ENCODE peak calls at places on chromosomes 5 and 9, in five cellular contexts. X is GM12878, G is HepG2, D is A549, L is K562. T is an unnamed sample.

GRCh38 chr5:35904443-35905132 is 33.8 kb downstream of the CAPSL start:
- ATAC-seq in G (no peak), X (peak), D (no peak), L (no peak), T (no peak)

GRCh38 chr5:142309747-142310318 is 15.0 kb downstream of the SPRY4 start:
- ATAC-seq in D (no peak), X (no peak), G (no peak), L (no peak), T (no peak)

GRCh38 chr9:130042406-130042930 is 521 bp downstream of the FNBP1 start:
- ATAC-seq in G (peak), D (peak), X (no peak), L (peak), T (peak)

GRCh38 chr5:136174021-136174659 is 18.8 kb downstream of the SMIM32 start:
- ATAC-seq in D (peak), G (peak), L (peak), X (peak), T (no peak)

GRCh38 chr9:20447291-20447690 is 175.0 kb downstream of the MLLT3 start:
- ATAC-seq in G (no peak), L (no peak), D (no peak), X (no peak), T (no peak)

GRCh38 chr5:108345541-108346171 is 36.2 kb downstream of the FBXL17 start:
- ATAC-seq in X (peak), L (peak), G (peak), D (peak), T (no peak)

GRCh38 chr9:14868772-14869583 is 41.2 kb downstream of the FREM1 start:
- ATAC-seq in D (no peak), X (no peak), G (peak), L (no peak), T (no peak)

GRCh38 chr5:88288798-88289197 is 20.2 kb upstream of the TMEM161B start:
- ATAC-seq in D (no peak), L (no peak), G (no peak), X (no peak), T (no peak)

GRCh38 chr5:132434813-132435286 is 55.7 kb downstream of the IRF1 start:
- ATAC-seq in G (peak), X (no peak), L (no peak), D (no peak), T (no peak)

GRCh38 chr5:14490309-14490711 is 91.3 kb upstream of the OTULINL start:
- ATAC-seq in D (no peak), G (no peak), X (no peak), L (no peak), T (no peak)

GRCh38 chr9:8696536-8696935 is 897.0 kb upstream of the DMAC1 start:
- ATAC-seq in L (no peak), G (no peak), X (no peak), D (no peak), T (no peak)

GRCh38 chr9:31013371-31013770 is 1371.1 kb upstream of the ACO1 start:
- ATAC-seq in L (no peak), X (no peak), D (no peak), G (no peak), T (no peak)

GRCh38 chr5:12586406-12586805 is 682.2 kb upstream of the CTNND2 start:
- ATAC-seq in D (no peak), L (no peak), X (no peak), G (no peak), T (no peak)

GRCh38 chr5:64790210-64790609 is 21.5 kb downstream of the CWC27 start:
- ATAC-seq in G (no peak), X (no peak), L (no peak), D (no peak), T (no peak)

GRCh38 chr9:87336914-87337333 is 160.7 kb upstream of the DAPK1 start:
- ATAC-seq in D (peak), X (peak), G (peak), L (peak), T (peak)

GRCh38 chr9:86721843-86722705 is 225.2 kb downstream of the GAS1 start:
- ATAC-seq in L (no peak), D (no peak), X (no peak), G (no peak), T (peak)

GRCh38 chr5:125412051-125412560 is 665.7 kb upstream of the ZNF608 start:
- ATAC-seq in D (no peak), L (no peak), X (peak), G (no peak), T (no peak)

GRCh38 chr5:132528866-132529634 is 14.3 kb downstream of the IL5 start:
- ATAC-seq in G (no peak), D (no peak), X (no peak), L (peak), T (no peak)

GRCh38 chr5:77282337-77283027 is 72.0 kb downstream of the PDE8B start:
- ATAC-seq in G (peak), L (no peak), D (peak), X (no peak), T (peak)

GRCh38 chr5:178196986-178197385 is 7.3 kb upstream of the HNRNPAB start:
- ATAC-seq in G (peak), L (peak), D (peak), X (peak), T (no peak)

GRCh38 chr5:80127037-80127642 is 92.0 kb downstream of the THBS4 start:
- ATAC-seq in X (peak), L (no peak), D (no peak), G (no peak), T (peak)

GRCh38 chr9:99432075-99432474 is 210.0 kb downstream of the SEC61B start:
- ATAC-seq in G (no peak), X (no peak), L (no peak), D (no peak), T (no peak)

GRCh38 chr5:139517683-139518564 is 35.4 kb upstream of the STING1 start:
- ATAC-seq in G (peak), X (peak), D (peak), L (peak), T (peak)
- TF ChIP-seq EP300 in G (no peak), X (no peak), D (no peak), L (peak), T (no peak)

GRCh38 chr9:5978523-5978922 is 36.9 kb downstream of the RANBP6 start:
- ATAC-seq in G (no peak), X (no peak), D (no peak), L (no peak), T (no peak)
- TF ChIP-seq EP300 in G (no peak), X (no peak), D (no peak), L (no peak), T (no peak)

GRCh38 chr5:172775326-172776234 is 4.6 kb upstream of the DUSP1 start:
- ATAC-seq in L (no peak), X (no peak), D (peak), G (peak), T (peak)
- TF ChIP-seq EP300 in L (no peak), X (no peak), D (peak), G (peak), T (peak)

GRCh38 chr9:13491493-13492424 is 212.3 kb upstream of the MPDZ start:
- ATAC-seq in X (no peak), L (no peak), G (no peak), D (no peak), T (no peak)

GRCh38 chr9:13493697-13494096 is 214.2 kb upstream of the MPDZ start:
- ATAC-seq in L (no peak), D (no peak), G (no peak), X (no peak), T (peak)

GRCh38 chr9:13487498-13487897 is 208.0 kb upstream of the MPDZ start:
- ATAC-seq in G (no peak), X (no peak), L (no peak), D (no peak), T (no peak)

GRCh38 chr9:13487936-13488335 is 208.4 kb upstream of the MPDZ start:
- ATAC-seq in L (no peak), G (no peak), X (no peak), D (no peak), T (no peak)

DNA sequence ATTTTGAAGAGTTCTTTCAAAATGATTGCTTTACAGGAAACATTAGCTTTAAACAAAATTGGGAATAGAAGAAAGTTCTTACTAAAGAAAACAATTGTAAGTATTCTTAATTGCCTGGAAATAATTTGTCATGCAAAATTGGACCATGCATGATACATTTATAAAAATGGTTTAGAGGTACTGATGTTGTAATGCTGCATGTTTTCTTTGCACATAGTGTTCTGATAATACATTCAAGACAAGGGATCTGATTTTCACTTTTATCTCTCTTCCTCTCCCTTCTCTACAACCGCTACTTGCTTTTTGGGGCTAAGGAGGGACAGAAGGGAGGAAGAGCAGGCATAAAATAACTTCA is 211.6 kb upstream of the MPDZ start:
- ATAC-seq in L (no peak), D (no peak), X (no peak), G (no peak), T (peak)
- TF ChIP-seq EP300 in L (no peak), D (no peak), X (no peak), G (no peak), T (no peak)

GRCh38 chr5:173454764-173455598 is 126.8 kb upstream of the STC2 start:
- ATAC-seq in X (no peak), G (no peak), L (peak), D (peak), T (peak)
- TF ChIP-seq EP300 in X (no peak), G (no peak), L (peak), D (peak), T (no peak)

DNA sequence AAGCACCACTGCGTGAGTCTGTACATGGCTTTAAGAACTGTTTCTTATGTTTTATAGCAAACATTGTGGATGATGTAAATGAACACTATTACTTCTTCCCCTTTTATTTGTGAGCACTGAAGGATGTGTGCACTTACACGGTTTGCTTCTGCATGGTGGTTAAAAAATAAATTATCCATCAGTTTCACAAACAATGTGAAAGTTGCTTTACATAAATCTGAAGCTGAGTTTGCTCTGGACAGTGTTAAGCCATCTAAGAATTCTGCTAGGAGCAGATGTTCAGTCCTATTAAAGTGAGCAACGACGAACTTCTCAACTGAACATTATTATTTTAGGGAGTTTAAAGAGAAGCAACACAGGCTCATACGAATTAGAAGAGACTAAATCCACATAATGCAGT is 52.4 kb downstream of the ZFAND5 start:
- ATAC-seq in X (no peak), L (no peak), D (no peak), G (no peak), T (no peak)
- TF ChIP-seq EP300 in X (no peak), L (no peak), D (no peak), G (no peak), T (no peak)

GRCh38 chr5:6279607-6280006 is 98.7 kb downstream of the MED10 start:
- ATAC-seq in X (no peak), G (peak), L (peak), D (no peak), T (no peak)
- TF ChIP-seq EP300 in X (no peak), G (no peak), L (no peak), D (no peak), T (no peak)

GRCh38 chr9:134936762-134937555 is 19.2 kb upstream of the FCN1 start:
- ATAC-seq in G (no peak), X (peak), L (no peak), D (no peak), T (no peak)

GRCh38 chr9:134939080-134939733 is 21.5 kb upstream of the FCN1 start:
- ATAC-seq in X (no peak), L (no peak), G (no peak), D (no peak), T (no peak)

GRCh38 chr9:134939836-134940235 is 22.1 kb upstream of the FCN1 start:
- ATAC-seq in L (no peak), D (no peak), X (no peak), G (no peak), T (no peak)

GRCh38 chr9:134937566-134938345 is 20.0 kb upstream of the FCN1 start:
- ATAC-seq in X (no peak), G (no peak), D (no peak), L (no peak), T (no peak)

DNA sequence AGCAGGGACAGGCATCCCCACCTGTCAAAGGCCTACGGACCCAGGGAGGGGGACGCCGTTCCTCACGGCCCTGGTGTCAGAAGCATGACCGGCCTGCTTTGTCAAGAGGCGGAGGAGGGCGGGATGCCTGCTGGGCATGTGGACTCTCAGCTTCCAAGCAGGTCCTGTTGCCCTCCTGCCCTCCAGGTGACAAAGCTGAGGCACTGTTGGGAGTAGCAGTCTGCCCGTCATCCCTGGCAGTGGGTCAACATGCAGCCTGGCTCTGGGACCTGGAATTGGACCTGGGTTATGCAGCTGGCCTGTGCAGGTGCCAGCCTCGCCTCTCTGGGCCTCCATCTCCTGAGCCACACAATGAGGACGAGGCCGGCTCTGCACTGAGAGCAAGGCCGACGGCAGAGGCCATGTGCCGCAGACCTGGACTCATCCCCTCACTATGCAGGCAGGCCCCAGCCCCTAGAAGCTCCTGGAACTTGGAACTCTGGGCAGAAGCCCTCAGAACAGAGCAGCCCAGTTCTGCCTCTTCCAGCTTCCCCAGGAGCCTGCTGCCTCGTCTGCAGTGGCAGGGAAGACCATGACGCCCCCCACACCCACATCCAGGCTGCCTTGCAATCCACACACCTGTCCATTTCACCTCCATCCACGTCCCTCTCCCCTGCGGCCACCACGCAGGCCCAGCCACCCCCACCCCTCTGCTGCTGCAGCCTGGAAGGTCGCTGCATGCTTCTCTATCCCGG is 20.8 kb upstream of the FCN1 start:
- ATAC-seq in D (no peak), X (no peak), L (no peak), G (no peak), T (no peak)
- TF ChIP-seq EP300 in D (no peak), X (no peak), L (no peak), G (no peak), T (no peak)

GRCh38 chr5:181191526-181192336 is 13.3 kb downstream of the TRIM7 start:
- ATAC-seq in L (peak), D (peak), X (peak), G (peak), T (peak)
- TF ChIP-seq EP300 in L (peak), D (no peak), X (no peak), G (no peak), T (no peak)

DNA sequence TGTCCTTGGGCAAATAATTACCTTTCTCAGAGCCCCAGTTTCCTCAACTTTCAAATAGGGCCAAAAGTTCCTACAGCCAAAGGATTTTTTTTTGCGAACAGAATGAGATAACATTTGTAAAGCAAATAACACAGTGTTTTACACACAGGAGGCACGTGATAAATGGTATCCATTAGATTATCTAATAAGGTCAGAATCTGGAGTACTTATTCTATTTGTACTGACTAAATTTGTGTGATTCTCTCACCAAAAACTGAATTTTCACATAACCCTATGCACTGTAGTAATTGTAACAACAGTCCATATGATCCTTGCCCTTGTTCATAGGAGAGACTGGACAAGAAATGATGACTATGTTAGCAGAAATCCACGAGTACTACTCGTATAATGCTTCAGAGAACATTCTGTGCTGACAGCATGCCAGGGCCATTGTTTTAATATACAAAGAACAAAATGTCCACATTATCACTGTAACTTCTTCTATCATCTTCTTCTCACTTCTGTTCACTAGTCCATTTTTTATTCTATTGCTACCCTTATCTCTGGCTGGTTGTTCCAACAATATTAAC is 13.9 kb upstream of the FEM1C start:
- ATAC-seq in L (no peak), G (no peak), X (no peak), D (no peak), T (peak)
- TF ChIP-seq EP300 in L (no peak), G (no peak), X (no peak), D (no peak), T (peak)